ENCODE peak calls at places on chromosomes 2 and 18, in four cellular contexts. One of them, this sample, is unnamed.
A peak's percentile ranks its signal among the peaks of the same experiment; 100 is the strongest.

GRCh38 chr2:121707920-121708361 is 28.7 kb downstream of the NIFK start:
- DNase-seq in heart right ventricle: no peak
- DNase-seq in PC-3: no peak
- DNase-seq in uterus: no peak
- DNase-seq in this sample: peak; percentile 61

GRCh38 chr18:13178976-13179375 is 39.6 kb upstream of the LDLRAD4 start:
- DNase-seq in heart right ventricle: no peak
- DNase-seq in PC-3: peak; percentile 49
- DNase-seq in uterus: no peak
- DNase-seq in this sample: no peak

GRCh38 chr2:96374211-96374951 is 38.8 kb downstream of the NCAPH start:
- DNase-seq in heart right ventricle: peak; percentile 25
- DNase-seq in PC-3: peak; percentile 76
- DNase-seq in uterus: no peak
- DNase-seq in this sample: no peak

GRCh38 chr18:49858309-49859005 is 45.1 kb upstream of the ACAA2 start:
- DNase-seq in heart right ventricle: peak; percentile 58
- DNase-seq in PC-3: peak; percentile 61
- DNase-seq in uterus: peak; percentile 42
- DNase-seq in this sample: peak; percentile 77

GRCh38 chr2:239103125-239104098 is 255.5 kb downstream of the TWIST2 start:
- DNase-seq in heart right ventricle: no peak
- DNase-seq in PC-3: peak; percentile 7
- DNase-seq in uterus: no peak
- DNase-seq in this sample: no peak

GRCh38 chr2:74503506-74504475 is 3.7 kb downstream of the PCGF1 start:
- DNase-seq in heart right ventricle: no peak
- DNase-seq in PC-3: no peak
- DNase-seq in uterus: no peak
- DNase-seq in this sample: no peak

GRCh38 chr2:203492965-203493364 is 42.1 kb downstream of the RAPH1 start:
- DNase-seq in heart right ventricle: no peak
- DNase-seq in PC-3: peak; percentile 30
- DNase-seq in uterus: no peak
- DNase-seq in this sample: no peak

GRCh38 chr2:15730545-15731212 is 139.0 kb downstream of the DDX1 start:
- DNase-seq in heart right ventricle: peak; percentile 95
- DNase-seq in PC-3: peak; percentile 93
- DNase-seq in uterus: peak; percentile 88
- DNase-seq in this sample: peak; percentile 89

GRCh38 chr2:54543736-54544396 is 87.7 kb downstream of the SPTBN1 start:
- DNase-seq in heart right ventricle: no peak
- DNase-seq in PC-3: no peak
- DNase-seq in uterus: no peak
- DNase-seq in this sample: no peak

GRCh38 chr2:105873721-105874120 is 129.0 kb downstream of the NCK2 start:
- DNase-seq in heart right ventricle: no peak
- DNase-seq in PC-3: peak; percentile 68
- DNase-seq in uterus: peak; percentile 39
- DNase-seq in this sample: no peak

GRCh38 chr2:118911936-118912335 is 30.1 kb upstream of the MARCO start:
- DNase-seq in heart right ventricle: no peak
- DNase-seq in PC-3: no peak
- DNase-seq in uterus: no peak
- DNase-seq in this sample: no peak

GRCh38 chr2:157334335-157334734 is 8.7 kb upstream of the ERMN start:
- DNase-seq in heart right ventricle: no peak
- DNase-seq in PC-3: no peak
- DNase-seq in uterus: no peak
- DNase-seq in this sample: no peak

GRCh38 chr2:132489150-132489549 is 72.5 kb downstream of the GPR39 start:
- DNase-seq in heart right ventricle: peak; percentile 29
- DNase-seq in PC-3: no peak
- DNase-seq in uterus: no peak
- DNase-seq in this sample: no peak

GRCh38 chr18:79186649-79187048 is 117.5 kb downstream of the ATP9B start:
- DNase-seq in heart right ventricle: no peak
- DNase-seq in PC-3: no peak
- DNase-seq in uterus: no peak
- DNase-seq in this sample: no peak

GRCh38 chr18:25274900-25275299 is 77.1 kb downstream of the ZNF521 start:
- DNase-seq in heart right ventricle: no peak
- DNase-seq in PC-3: no peak
- DNase-seq in uterus: no peak
- DNase-seq in this sample: no peak

GRCh38 chr2:64769392-64770044 is 115.8 kb upstream of the SERTAD2 start:
- DNase-seq in heart right ventricle: no peak
- DNase-seq in PC-3: no peak
- DNase-seq in uterus: no peak
- DNase-seq in this sample: peak; percentile 67

GRCh38 chr18:47669815-47670214 is 260.6 kb downstream of the SMAD2 start:
- DNase-seq in heart right ventricle: no peak
- DNase-seq in PC-3: no peak
- DNase-seq in uterus: no peak
- DNase-seq in this sample: no peak

GRCh38 chr2:23283653-23284052 is 101.3 kb upstream of the KLHL29 start:
- DNase-seq in heart right ventricle: no peak
- DNase-seq in PC-3: peak; percentile 52
- DNase-seq in uterus: no peak
- DNase-seq in this sample: no peak

GRCh38 chr2:27127883-27128670 is 4.5 kb downstream of the ABHD1 start:
- DNase-seq in heart right ventricle: no peak
- DNase-seq in PC-3: no peak
- DNase-seq in uterus: no peak
- DNase-seq in this sample: no peak

GRCh38 chr2:152907046-152907445 is 188.6 kb downstream of the ARL6IP6 start:
- DNase-seq in heart right ventricle: no peak
- DNase-seq in PC-3: no peak
- DNase-seq in uterus: no peak
- DNase-seq in this sample: no peak

GRCh38 chr2:68689553-68690537 is 44.8 kb upstream of the ARHGAP25 start:
- DNase-seq in heart right ventricle: no peak
- DNase-seq in PC-3: no peak
- DNase-seq in uterus: no peak
- DNase-seq in this sample: no peak

GRCh38 chr2:109143214-109144187 is 14.5 kb downstream of the SH3RF3 start:
- DNase-seq in heart right ventricle: no peak
- DNase-seq in PC-3: no peak
- DNase-seq in uterus: no peak
- DNase-seq in this sample: no peak
- TF ChIP-seq CTCF in heart right ventricle: no peak
- TF ChIP-seq CTCF in PC-3: no peak
- TF ChIP-seq CTCF in uterus: no peak
- TF ChIP-seq CTCF in this sample: no peak

GRCh38 chr2:222943820-222944219 is 83.0 kb downstream of the ACSL3 start:
- DNase-seq in heart right ventricle: no peak
- DNase-seq in PC-3: peak; percentile 75
- DNase-seq in uterus: no peak
- DNase-seq in this sample: no peak

GRCh38 chr2:222944552-222944951 is 83.7 kb downstream of the ACSL3 start:
- DNase-seq in heart right ventricle: no peak
- DNase-seq in PC-3: no peak
- DNase-seq in uterus: no peak
- DNase-seq in this sample: no peak

GRCh38 chr2:222941510-222942032 is 80.7 kb downstream of the ACSL3 start:
- DNase-seq in heart right ventricle: no peak
- DNase-seq in PC-3: peak; percentile 42
- DNase-seq in uterus: no peak
- DNase-seq in this sample: no peak

GRCh38 chr2:222942556-222942955 is 81.7 kb downstream of the ACSL3 start:
- DNase-seq in heart right ventricle: no peak
- DNase-seq in PC-3: peak; percentile 34
- DNase-seq in uterus: no peak
- DNase-seq in this sample: no peak

DNA sequence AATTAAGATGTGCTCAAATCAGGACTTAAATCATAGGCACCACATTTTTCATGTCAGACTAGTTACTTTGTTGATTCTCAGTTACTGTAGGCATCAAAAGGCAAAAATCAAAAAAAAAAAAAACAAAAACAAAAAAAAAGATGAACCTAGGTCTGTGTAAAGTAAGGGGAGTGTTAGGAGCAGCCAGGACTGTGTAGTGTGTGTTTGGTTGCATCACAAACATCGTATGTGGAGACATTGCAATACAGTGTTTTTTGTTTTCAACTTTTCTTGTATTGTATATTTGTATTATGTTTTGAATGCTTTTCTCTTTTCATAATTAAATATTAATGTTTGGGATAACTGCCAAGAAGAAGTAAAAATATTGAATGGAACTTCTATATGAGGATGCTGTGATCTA is 82.1 kb downstream of the ACSL3 start:
- DNase-seq in heart right ventricle: no peak
- DNase-seq in PC-3: no peak
- DNase-seq in uterus: no peak
- DNase-seq in this sample: no peak
- H3K9me3 ChIP-seq in heart right ventricle: no peaks in the 10 kb centered on the region
- H3K9me3 ChIP-seq in PC-3: no peaks in the 10 kb centered on the region
- H3K9me3 ChIP-seq in uterus: no peaks in the 10 kb centered on the region
- H3K9me3 ChIP-seq in this sample: peaks cover 6% of the 10 kb centered on the region

GRCh38 chr18:6013101-6013790 is 117.9 kb upstream of the TMEM200C start:
- DNase-seq in heart right ventricle: no peak
- DNase-seq in PC-3: no peak
- DNase-seq in uterus: no peak
- DNase-seq in this sample: no peak

GRCh38 chr18:6009751-6010150 is 114.4 kb upstream of the TMEM200C start:
- DNase-seq in heart right ventricle: no peak
- DNase-seq in PC-3: peak; percentile 77
- DNase-seq in uterus: no peak
- DNase-seq in this sample: no peak

GRCh38 chr18:6010284-6010683 is 115.0 kb upstream of the TMEM200C start:
- DNase-seq in heart right ventricle: no peak
- DNase-seq in PC-3: peak; percentile 67
- DNase-seq in uterus: no peak
- DNase-seq in this sample: no peak

GRCh38 chr18:6017160-6017559 is 121.8 kb upstream of the TMEM200C start:
- DNase-seq in heart right ventricle: no peak
- DNase-seq in PC-3: no peak
- DNase-seq in uterus: no peak
- DNase-seq in this sample: no peak

GRCh38 chr18:6015364-6015763 is 120.0 kb upstream of the TMEM200C start:
- DNase-seq in heart right ventricle: no peak
- DNase-seq in PC-3: peak; percentile 24
- DNase-seq in uterus: no peak
- DNase-seq in this sample: no peak
- H3K4me3 ChIP-seq in heart right ventricle: no peak overlapping the region
- H3K4me3 ChIP-seq in PC-3: no peak overlapping the region
- H3K4me3 ChIP-seq in uterus: no peak overlapping the region
- H3K4me3 ChIP-seq in this sample: no peak overlapping the region

GRCh38 chr2:98519156-98519555 is 74.5 kb downstream of the INPP4A start:
- DNase-seq in heart right ventricle: no peak
- DNase-seq in PC-3: no peak
- DNase-seq in uterus: no peak
- DNase-seq in this sample: no peak
- TF ChIP-seq CTCF in heart right ventricle: no peak
- TF ChIP-seq CTCF in PC-3: no peak
- TF ChIP-seq CTCF in uterus: no peak
- TF ChIP-seq CTCF in this sample: no peak

DNA sequence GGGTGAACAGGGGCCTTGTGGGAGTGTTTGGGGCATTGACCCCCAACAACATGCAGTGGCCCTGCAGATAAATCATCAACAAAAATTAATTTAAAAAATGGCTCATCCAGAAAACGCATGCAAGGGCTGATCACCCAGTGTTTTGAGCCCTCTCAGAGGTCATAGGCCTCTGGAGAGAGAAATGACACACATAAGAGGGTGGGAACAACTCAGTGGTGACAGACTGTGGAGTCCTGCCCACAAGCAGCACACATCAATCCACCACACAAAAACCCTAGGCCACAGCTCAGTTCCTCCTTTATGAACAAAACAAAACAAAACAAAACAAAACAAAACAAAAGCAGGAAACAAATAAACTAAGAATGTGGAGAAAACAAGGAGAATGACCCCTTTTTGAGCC is 351.7 kb upstream of the SPHKAP start:
- DNase-seq in heart right ventricle: no peak
- DNase-seq in PC-3: no peak
- DNase-seq in uterus: no peak
- DNase-seq in this sample: no peak
- H3K9me3 ChIP-seq in heart right ventricle: no peaks in the 10 kb centered on the region
- H3K9me3 ChIP-seq in PC-3: peaks cover 29% of the 10 kb centered on the region
- H3K9me3 ChIP-seq in uterus: no peaks in the 10 kb centered on the region
- H3K9me3 ChIP-seq in this sample: peaks cover 31% of the 10 kb centered on the region

GRCh38 chr2:165009466-165009865 is 54.1 kb upstream of the SLC38A11 start:
- DNase-seq in heart right ventricle: no peak
- DNase-seq in PC-3: no peak
- DNase-seq in uterus: no peak
- DNase-seq in this sample: no peak

GRCh38 chr2:165008916-165009315 is 53.6 kb upstream of the SLC38A11 start:
- DNase-seq in heart right ventricle: no peak
- DNase-seq in PC-3: peak; percentile 49
- DNase-seq in uterus: no peak
- DNase-seq in this sample: no peak

GRCh38 chr2:165013944-165014619 is 58.8 kb upstream of the SLC38A11 start:
- DNase-seq in heart right ventricle: no peak
- DNase-seq in PC-3: no peak
- DNase-seq in uterus: no peak
- DNase-seq in this sample: no peak

GRCh38 chr2:165010556-165010955 is 55.2 kb upstream of the SLC38A11 start:
- DNase-seq in heart right ventricle: no peak
- DNase-seq in PC-3: no peak
- DNase-seq in uterus: no peak
- DNase-seq in this sample: no peak

GRCh38 chr2:165011199-165011598 is 55.9 kb upstream of the SLC38A11 start:
- DNase-seq in heart right ventricle: no peak
- DNase-seq in PC-3: no peak
- DNase-seq in uterus: no peak
- DNase-seq in this sample: no peak
- H3K4me3 ChIP-seq in heart right ventricle: no peak overlapping the region
- H3K4me3 ChIP-seq in PC-3: no peak overlapping the region
- H3K4me3 ChIP-seq in uterus: no peak overlapping the region
- H3K4me3 ChIP-seq in this sample: no peak overlapping the region

GRCh38 chr2:225282858-225283693 is 116.4 kb upstream of the NYAP2 start:
- DNase-seq in heart right ventricle: no peak
- DNase-seq in PC-3: peak; percentile 75
- DNase-seq in uterus: no peak
- DNase-seq in this sample: no peak
- TF ChIP-seq CTCF in heart right ventricle: peak; percentile 34
- TF ChIP-seq CTCF in PC-3: peak; percentile 84
- TF ChIP-seq CTCF in uterus: peak; percentile 23
- TF ChIP-seq CTCF in this sample: peak; percentile 43